ENCODE peak calls at places on chromosomes 12 and 14, in six cellular contexts. One of them, this sample, is unnamed.

GRCh38 chr14:56810341-56810740 is at the start of gene OTX2:
- DNase-seq in spleen: no peak
- DNase-seq in fibroblast of lung: no peak
- DNase-seq in left lung: no peak
- DNase-seq in cardiac muscle cell: no peak
- DNase-seq in heart left ventricle: no peak
- DNase-seq in this sample: no peak

GRCh38 chr14:38420045-38420444 is 164.2 kb upstream of the CLEC14A start:
- DNase-seq in spleen: no peak
- DNase-seq in fibroblast of lung: peak; percentile 39
- DNase-seq in left lung: no peak
- DNase-seq in cardiac muscle cell: no peak
- DNase-seq in heart left ventricle: no peak
- DNase-seq in this sample: no peak

GRCh38 chr14:22065372-22065771 is 391.8 kb upstream of the OR4E1 start:
- DNase-seq in spleen: no peak
- DNase-seq in fibroblast of lung: no peak
- DNase-seq in left lung: no peak
- DNase-seq in cardiac muscle cell: no peak
- DNase-seq in heart left ventricle: no peak
- DNase-seq in this sample: no peak

GRCh38 chr14:22542360-22542759 is 46.7 kb downstream of the DAD1 start:
- DNase-seq in spleen: no peak
- DNase-seq in fibroblast of lung: no peak
- DNase-seq in left lung: no peak
- DNase-seq in cardiac muscle cell: no peak
- DNase-seq in heart left ventricle: no peak
- DNase-seq in this sample: no peak

GRCh38 chr14:82055511-82055910 is 521.9 kb upstream of the SEL1L start:
- DNase-seq in spleen: no peak
- DNase-seq in fibroblast of lung: no peak
- DNase-seq in left lung: no peak
- DNase-seq in cardiac muscle cell: no peak
- DNase-seq in heart left ventricle: no peak
- DNase-seq in this sample: no peak

GRCh38 chr14:28571636-28572035 is 195.0 kb upstream of the FOXG1 start:
- DNase-seq in spleen: no peak
- DNase-seq in fibroblast of lung: peak; percentile 2
- DNase-seq in left lung: no peak
- DNase-seq in cardiac muscle cell: no peak
- DNase-seq in heart left ventricle: no peak
- DNase-seq in this sample: no peak

GRCh38 chr14:35883677-35884293 is 57.6 kb downstream of the BRMS1L start:
- DNase-seq in spleen: no peak
- DNase-seq in fibroblast of lung: peak; percentile 41
- DNase-seq in left lung: no peak
- DNase-seq in cardiac muscle cell: peak; percentile 51
- DNase-seq in heart left ventricle: no peak
- DNase-seq in this sample: no peak

GRCh38 chr12:106999444-106999843 is 12.5 kb upstream of the MTERF2 start:
- DNase-seq in spleen: no peak
- DNase-seq in fibroblast of lung: no peak
- DNase-seq in left lung: no peak
- DNase-seq in cardiac muscle cell: no peak
- DNase-seq in heart left ventricle: no peak
- DNase-seq in this sample: no peak

GRCh38 chr12:88450130-88450529 is 130.1 kb downstream of the KITLG start:
- DNase-seq in spleen: no peak
- DNase-seq in fibroblast of lung: no peak
- DNase-seq in left lung: no peak
- DNase-seq in cardiac muscle cell: no peak
- DNase-seq in heart left ventricle: no peak
- DNase-seq in this sample: no peak

GRCh38 chr12:102540856-102541385 is 60.6 kb upstream of the IGF1 start:
- DNase-seq in spleen: no peak
- DNase-seq in fibroblast of lung: no peak
- DNase-seq in left lung: no peak
- DNase-seq in cardiac muscle cell: no peak
- DNase-seq in heart left ventricle: no peak
- DNase-seq in this sample: no peak

GRCh38 chr14:23398348-23398747 is 9.7 kb downstream of the MYH6 start:
- DNase-seq in spleen: no peak
- DNase-seq in fibroblast of lung: no peak
- DNase-seq in left lung: no peak
- DNase-seq in cardiac muscle cell: peak; percentile 32
- DNase-seq in heart left ventricle: peak; percentile 16
- DNase-seq in this sample: no peak

GRCh38 chr14:65600742-65601141 is 188.2 kb downstream of the FUT8 start:
- DNase-seq in spleen: no peak
- DNase-seq in fibroblast of lung: no peak
- DNase-seq in left lung: no peak
- DNase-seq in cardiac muscle cell: no peak
- DNase-seq in heart left ventricle: no peak
- DNase-seq in this sample: no peak

GRCh38 chr12:104792570-104792969 is 165.5 kb downstream of the SLC41A2 start:
- DNase-seq in spleen: no peak
- DNase-seq in fibroblast of lung: peak; percentile 88
- DNase-seq in left lung: no peak
- DNase-seq in cardiac muscle cell: peak; percentile 14
- DNase-seq in heart left ventricle: no peak
- DNase-seq in this sample: no peak

GRCh38 chr14:63644741-63645140 is 3.1 kb upstream of the WDR89 start:
- DNase-seq in spleen: no peak
- DNase-seq in fibroblast of lung: no peak
- DNase-seq in left lung: no peak
- DNase-seq in cardiac muscle cell: no peak
- DNase-seq in heart left ventricle: no peak
- DNase-seq in this sample: no peak

GRCh38 chr14:93295541-93296220 is 37.2 kb downstream of the BTBD7 start:
- DNase-seq in spleen: no peak
- DNase-seq in fibroblast of lung: no peak
- DNase-seq in left lung: no peak
- DNase-seq in cardiac muscle cell: no peak
- DNase-seq in heart left ventricle: no peak
- DNase-seq in this sample: peak; percentile 10

GRCh38 chr12:89433634-89434033 is 81.3 kb upstream of the DUSP6 start:
- DNase-seq in spleen: no peak
- DNase-seq in fibroblast of lung: no peak
- DNase-seq in left lung: no peak
- DNase-seq in cardiac muscle cell: no peak
- DNase-seq in heart left ventricle: no peak
- DNase-seq in this sample: no peak

GRCh38 chr12:26239127-26239500 is 43.7 kb downstream of the SSPN start:
- DNase-seq in spleen: no peak
- DNase-seq in fibroblast of lung: no peak
- DNase-seq in left lung: no peak
- DNase-seq in cardiac muscle cell: no peak
- DNase-seq in heart left ventricle: no peak
- DNase-seq in this sample: no peak

GRCh38 chr14:56044196-56044595 is 74.0 kb upstream of the PELI2 start:
- DNase-seq in spleen: no peak
- DNase-seq in fibroblast of lung: no peak
- DNase-seq in left lung: no peak
- DNase-seq in cardiac muscle cell: no peak
- DNase-seq in heart left ventricle: no peak
- DNase-seq in this sample: no peak

GRCh38 chr14:38737657-38738056 is 365.4 kb downstream of the SEC23A start:
- DNase-seq in spleen: peak; percentile 59
- DNase-seq in fibroblast of lung: no peak
- DNase-seq in left lung: no peak
- DNase-seq in cardiac muscle cell: peak; percentile 39
- DNase-seq in heart left ventricle: no peak
- DNase-seq in this sample: no peak

GRCh38 chr12:113268621-113269020 is 47.4 kb downstream of the TPCN1 start:
- DNase-seq in spleen: no peak
- DNase-seq in fibroblast of lung: no peak
- DNase-seq in left lung: peak; percentile 18
- DNase-seq in cardiac muscle cell: no peak
- DNase-seq in heart left ventricle: peak; percentile 23
- DNase-seq in this sample: no peak

GRCh38 chr12:94037444-94037843 is 110.9 kb upstream of the PLXNC1 start:
- DNase-seq in spleen: no peak
- DNase-seq in fibroblast of lung: no peak
- DNase-seq in left lung: no peak
- DNase-seq in cardiac muscle cell: peak; percentile 14
- DNase-seq in heart left ventricle: peak; percentile 80
- DNase-seq in this sample: no peak

GRCh38 chr12:92362785-92363184 is 217.1 kb upstream of the BTG1 start:
- DNase-seq in spleen: no peak
- DNase-seq in fibroblast of lung: no peak
- DNase-seq in left lung: no peak
- DNase-seq in cardiac muscle cell: no peak
- DNase-seq in heart left ventricle: no peak
- DNase-seq in this sample: peak; percentile 36

GRCh38 chr12:48687595-48687994 is 5.6 kb upstream of the KANSL2 start:
- DNase-seq in spleen: no peak
- DNase-seq in fibroblast of lung: no peak
- DNase-seq in left lung: no peak
- DNase-seq in cardiac muscle cell: no peak
- DNase-seq in heart left ventricle: no peak
- DNase-seq in this sample: no peak

GRCh38 chr12:124518051-124518932 is 49.1 kb downstream of the NCOR2 start:
- DNase-seq in spleen: no peak
- DNase-seq in fibroblast of lung: peak; percentile 100
- DNase-seq in left lung: peak; percentile 96
- DNase-seq in cardiac muscle cell: peak; percentile 95
- DNase-seq in heart left ventricle: peak; percentile 99
- DNase-seq in this sample: no peak

GRCh38 chr14:45787167-45787566 is 534.2 kb upstream of the MIS18BP1 start:
- DNase-seq in spleen: no peak
- DNase-seq in fibroblast of lung: no peak
- DNase-seq in left lung: no peak
- DNase-seq in cardiac muscle cell: no peak
- DNase-seq in heart left ventricle: no peak
- DNase-seq in this sample: no peak

GRCh38 chr14:45785240-45785639 is 532.2 kb upstream of the MIS18BP1 start:
- DNase-seq in spleen: no peak
- DNase-seq in fibroblast of lung: no peak
- DNase-seq in left lung: no peak
- DNase-seq in cardiac muscle cell: no peak
- DNase-seq in heart left ventricle: no peak
- DNase-seq in this sample: no peak

GRCh38 chr14:45790293-45790692 is 537.3 kb upstream of the MIS18BP1 start:
- DNase-seq in spleen: no peak
- DNase-seq in fibroblast of lung: no peak
- DNase-seq in left lung: no peak
- DNase-seq in cardiac muscle cell: no peak
- DNase-seq in heart left ventricle: no peak
- DNase-seq in this sample: no peak

GRCh38 chr14:45786266-45786665 is 533.3 kb upstream of the MIS18BP1 start:
- DNase-seq in spleen: no peak
- DNase-seq in fibroblast of lung: no peak
- DNase-seq in left lung: no peak
- DNase-seq in cardiac muscle cell: no peak
- DNase-seq in heart left ventricle: no peak
- DNase-seq in this sample: no peak
- TF ChIP-seq CTCF in spleen: no peak
- TF ChIP-seq CTCF in fibroblast of lung: no peak
- TF ChIP-seq CTCF in left lung: no peak
- TF ChIP-seq CTCF in cardiac muscle cell: no peak
- TF ChIP-seq CTCF in heart left ventricle: no peak
- TF ChIP-seq CTCF in this sample: no peak

GRCh38 chr12:3904999-3905398 is 31.8 kb upstream of the PARP11 start:
- DNase-seq in spleen: no peak
- DNase-seq in fibroblast of lung: no peak
- DNase-seq in left lung: no peak
- DNase-seq in cardiac muscle cell: no peak
- DNase-seq in heart left ventricle: no peak
- DNase-seq in this sample: no peak
- H3K4me3 ChIP-seq in spleen: no peak overlapping the region
- H3K4me3 ChIP-seq in fibroblast of lung: no peak overlapping the region
- H3K4me3 ChIP-seq in left lung: no peak overlapping the region
- H3K4me3 ChIP-seq in cardiac muscle cell: no peak overlapping the region
- H3K4me3 ChIP-seq in heart left ventricle: no peak overlapping the region
- H3K4me3 ChIP-seq in this sample: no peak overlapping the region

GRCh38 chr12:57738661-57739237 is at the start of gene AGAP2:
- DNase-seq in spleen: peak; percentile 73
- DNase-seq in fibroblast of lung: no peak
- DNase-seq in left lung: no peak
- DNase-seq in cardiac muscle cell: peak; percentile 48
- DNase-seq in heart left ventricle: no peak
- DNase-seq in this sample: no peak
- H3K27me3 ChIP-seq in spleen: peaks cover 42% of the 10 kb centered on the region
- H3K27me3 ChIP-seq in fibroblast of lung: peaks cover 71% of the 10 kb centered on the region
- H3K27me3 ChIP-seq in left lung: peaks cover 48% of the 10 kb centered on the region
- H3K27me3 ChIP-seq in cardiac muscle cell: peaks cover 98% of the 10 kb centered on the region
- H3K27me3 ChIP-seq in heart left ventricle: peaks cover 39% of the 10 kb centered on the region
- H3K27me3 ChIP-seq in this sample: no peaks in the 10 kb centered on the region

GRCh38 chr12:3226285-3226684 is 149.1 kb downstream of the TSPAN9 start:
- DNase-seq in spleen: no peak
- DNase-seq in fibroblast of lung: no peak
- DNase-seq in left lung: no peak
- DNase-seq in cardiac muscle cell: no peak
- DNase-seq in heart left ventricle: no peak
- DNase-seq in this sample: no peak

GRCh38 chr12:3225154-3225795 is 148.1 kb downstream of the TSPAN9 start:
- DNase-seq in spleen: no peak
- DNase-seq in fibroblast of lung: peak; percentile 57
- DNase-seq in left lung: no peak
- DNase-seq in cardiac muscle cell: no peak
- DNase-seq in heart left ventricle: no peak
- DNase-seq in this sample: no peak

GRCh38 chr12:3228587-3228986 is 151.4 kb downstream of the TSPAN9 start:
- DNase-seq in spleen: no peak
- DNase-seq in fibroblast of lung: no peak
- DNase-seq in left lung: no peak
- DNase-seq in cardiac muscle cell: no peak
- DNase-seq in heart left ventricle: no peak
- DNase-seq in this sample: no peak

GRCh38 chr12:3225796-3226180 is 148.6 kb downstream of the TSPAN9 start:
- DNase-seq in spleen: no peak
- DNase-seq in fibroblast of lung: no peak
- DNase-seq in left lung: no peak
- DNase-seq in cardiac muscle cell: no peak
- DNase-seq in heart left ventricle: no peak
- DNase-seq in this sample: no peak

DNA sequence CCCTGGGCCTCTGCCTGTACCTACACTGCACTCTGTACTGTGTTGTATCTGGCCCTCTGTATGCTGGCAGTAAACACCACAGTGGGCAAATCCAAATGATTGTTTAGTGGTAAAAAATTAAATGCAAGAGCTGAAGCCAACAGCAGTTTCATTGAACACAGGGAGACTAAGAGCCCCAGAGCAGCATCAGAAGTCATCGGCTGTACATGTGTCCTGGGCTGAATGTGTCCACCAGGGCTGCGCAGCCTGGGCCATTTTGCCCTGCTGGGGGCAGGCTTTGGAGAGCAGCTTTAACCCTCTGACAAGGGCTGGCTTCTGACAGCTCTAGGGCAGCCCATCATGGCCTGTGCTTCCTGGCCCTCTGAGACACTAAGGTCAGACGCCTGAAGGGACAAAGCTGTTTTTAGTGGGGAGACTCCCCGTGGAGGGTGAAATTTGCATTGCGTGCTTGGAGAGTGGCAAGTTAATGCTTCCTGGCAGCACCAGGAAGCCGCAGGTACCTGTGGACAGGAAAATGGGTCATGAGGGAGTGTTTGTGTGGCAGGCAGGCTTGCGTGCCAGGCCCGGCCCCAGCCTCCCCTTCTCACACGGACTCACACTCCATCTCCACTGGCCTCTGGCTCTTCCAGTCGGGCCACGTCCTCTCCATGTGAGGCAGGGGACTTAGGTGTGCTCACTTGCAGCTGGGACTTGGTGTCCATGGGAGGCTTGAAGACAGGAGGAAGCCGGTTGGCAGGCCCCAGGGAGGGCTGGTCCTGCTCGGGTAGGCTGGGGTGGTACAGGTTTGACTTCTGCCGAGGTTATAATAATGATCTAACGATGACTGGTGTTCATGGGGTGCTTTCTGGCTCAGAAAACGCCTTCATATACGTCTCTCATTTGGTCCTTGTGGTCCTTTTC is 150.1 kb downstream of the TSPAN9 start:
- DNase-seq in spleen: no peak
- DNase-seq in fibroblast of lung: no peak
- DNase-seq in left lung: no peak
- DNase-seq in cardiac muscle cell: no peak
- DNase-seq in heart left ventricle: no peak
- DNase-seq in this sample: no peak
- TF ChIP-seq CTCF in spleen: no peak
- TF ChIP-seq CTCF in fibroblast of lung: no peak
- TF ChIP-seq CTCF in left lung: no peak
- TF ChIP-seq CTCF in cardiac muscle cell: no peak
- TF ChIP-seq CTCF in heart left ventricle: no peak
- TF ChIP-seq CTCF in this sample: peak; percentile 8